ENCODE peak calls at places on chromosomes 13 and 19, in seven cellular contexts. J is esophagus squamous epithelium; E is naive thymus-derived CD4-positive, alpha-beta T cell; B is dorsolateral prefrontal cortex; H is keratinocyte; R is tibial nerve; M is lung. F is an unnamed sample.

GRCh38 chr13:57636811-57637210 is 5.3 kb downstream of the PCDH17 start:
- DNase-seq in B (no peak), H (no peak), E (no peak), R (no peak), M (no peak), J (no peak), F (no peak)

GRCh38 chr19:33811736-33812387 is 15.2 kb downstream of the KCTD15 start:
- DNase-seq in J (no peak), R (no peak), M (no peak), H (no peak), B (no peak), E (no peak), F (no peak)

GRCh38 chr19:43441736-43442135 is 23.7 kb downstream of the LYPD3 start:
- DNase-seq in B (no peak), J (no peak), R (no peak), E (no peak), H (no peak), M (no peak), F (no peak)

GRCh38 chr13:96075953-96076543 is 13.9 kb upstream of the HS6ST3 start:
- DNase-seq in E (no peak), R (no peak), J (no peak), B (no peak), H (no peak), M (no peak), F (no peak)

GRCh38 chr19:7294571-7295212 is 478 bp upstream of the INSR start:
- DNase-seq in H (no peak), J (no peak), E (no peak), M (peak; percentile 72), R (peak; percentile 54), B (peak; percentile 69), F (no peak)

GRCh38 chr13:31431722-31432137 is 232.0 kb downstream of the B3GLCT start:
- DNase-seq in M (no peak), E (no peak), R (peak; percentile 36), J (no peak), B (peak; percentile 42), H (no peak), F (no peak)

GRCh38 chr13:43472344-43472743 is 314.4 kb downstream of the ENOX1 start:
- DNase-seq in R (no peak), M (no peak), J (no peak), E (no peak), B (no peak), H (no peak), F (no peak)

GRCh38 chr19:45346449-45346848 is 5.9 kb downstream of the KLC3 start:
- DNase-seq in H (no peak), R (no peak), J (no peak), M (no peak), E (no peak), B (no peak), F (no peak)

GRCh38 chr19:1848399-1849131 is at the start of gene REXO1:
- DNase-seq in J (peak; percentile 83), H (no peak), B (peak; percentile 95), M (peak; percentile 96), E (peak; percentile 99), R (peak; percentile 91), F (peak; percentile 58)

GRCh38 chr13:30334663-30335386 is 27.5 kb upstream of the KATNAL1 start:
- DNase-seq in H (no peak), J (no peak), M (no peak), E (peak; percentile 24), R (no peak), B (no peak), F (no peak)

GRCh38 chr19:14149509-14149994 is 13.2 kb upstream of the ASF1B start:
- DNase-seq in M (peak; percentile 51), J (no peak), R (peak; percentile 31), E (peak; percentile 74), B (peak; percentile 72), H (no peak), F (no peak)

GRCh38 chr13:109989155-109989554 is 202.8 kb upstream of the IRS2 start:
- DNase-seq in M (no peak), E (no peak), J (no peak), B (no peak), R (no peak), H (no peak), F (no peak)

GRCh38 chr19:10286803-10287737 is at the start of gene ICAM4:
- DNase-seq in R (no peak), H (no peak), J (no peak), E (no peak), B (no peak), M (peak; percentile 79), F (no peak)
- H3K27ac ChIP-seq in R (no peak within 1 kb of the TSS), H (no peak within 1 kb of the TSS), J (no peak within 1 kb of the TSS), E (no peak within 1 kb of the TSS), B (no peak within 1 kb of the TSS), M (no peak within 1 kb of the TSS), F (peak within 1 kb of the TSS; percentile 57)

GRCh38 chr19:40444181-40445005 is at the start of gene SERTAD3:
- DNase-seq in J (peak; percentile 89), B (peak; percentile 95), M (peak; percentile 96), H (peak; percentile 64), R (peak; percentile 98), E (peak; percentile 98), F (no peak)

GRCh38 chr19:40442328-40443130 is 1.6 kb downstream of the SERTAD3 start:
- DNase-seq in R (no peak), E (no peak), M (no peak), J (no peak), H (no peak), B (no peak), F (no peak)

GRCh38 chr19:40443930-40444180 is 280 bp downstream of the SERTAD3 start:
- DNase-seq in B (no peak), R (no peak), E (no peak), J (no peak), H (no peak), M (no peak), F (no peak)

GRCh38 chr19:40443131-40443929 is 805 bp downstream of the SERTAD3 start:
- DNase-seq in J (peak; percentile 100), H (peak; percentile 94), B (peak; percentile 99), E (peak; percentile 99), R (peak; percentile 100), M (peak; percentile 100), F (peak; percentile 94)

DNA sequence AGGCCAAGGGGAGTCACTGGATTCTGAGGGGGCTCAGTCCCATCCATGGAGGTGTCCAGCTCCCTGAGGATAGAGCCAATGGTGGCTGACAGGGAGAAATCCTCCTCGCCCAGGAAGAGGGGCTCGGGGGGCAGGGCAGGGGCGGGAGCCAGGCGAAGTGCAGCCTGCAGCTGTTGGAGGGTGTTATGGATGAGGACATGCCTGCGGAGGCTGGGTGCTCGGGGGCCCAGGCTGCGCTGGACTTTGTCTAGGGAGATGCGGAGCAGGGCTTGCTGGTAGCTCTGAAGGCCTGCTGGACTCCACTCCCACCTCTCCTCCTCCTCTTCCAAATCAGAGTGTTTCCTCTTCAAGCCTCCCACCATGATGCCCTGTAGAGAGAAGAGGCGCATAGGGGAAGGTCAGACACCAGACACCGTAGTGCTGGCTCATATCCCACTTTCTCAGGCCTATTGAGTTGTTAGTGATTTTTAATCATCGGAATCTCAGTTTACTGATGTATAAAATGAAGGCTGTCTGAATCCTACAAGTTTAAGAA is 2.3 kb downstream of the SERTAD3 start:
- DNase-seq in R (no peak), J (no peak), E (no peak), B (no peak), M (no peak), H (no peak), F (no peak)
- H3K27ac ChIP-seq in R (peak overlapping the region; percentile 99), J (peak overlapping the region; percentile 91), E (peak overlapping the region; percentile 89), B (no peak overlapping the region), M (no peak overlapping the region), H (no peak overlapping the region), F (no peak overlapping the region)

GRCh38 chr13:46799139-46799538 is 2.2 kb upstream of the ESD start:
- DNase-seq in H (no peak), M (no peak), J (no peak), B (no peak), R (no peak), E (no peak), F (no peak)

GRCh38 chr13:46797468-46798237 is 692 bp upstream of the ESD start:
- DNase-seq in R (no peak), M (no peak), E (peak; percentile 4), J (no peak), B (no peak), H (no peak), F (no peak)

GRCh38 chr13:46795321-46795720 is 1.6 kb downstream of the ESD start:
- DNase-seq in M (no peak), H (no peak), E (no peak), B (no peak), J (no peak), R (no peak), F (no peak)

GRCh38 chr13:46796515-46797467 is at the start of gene ESD:
- DNase-seq in R (peak; percentile 94), H (no peak), M (peak; percentile 95), J (peak; percentile 64), E (peak; percentile 85), B (peak; percentile 86), F (no peak)

DNA sequence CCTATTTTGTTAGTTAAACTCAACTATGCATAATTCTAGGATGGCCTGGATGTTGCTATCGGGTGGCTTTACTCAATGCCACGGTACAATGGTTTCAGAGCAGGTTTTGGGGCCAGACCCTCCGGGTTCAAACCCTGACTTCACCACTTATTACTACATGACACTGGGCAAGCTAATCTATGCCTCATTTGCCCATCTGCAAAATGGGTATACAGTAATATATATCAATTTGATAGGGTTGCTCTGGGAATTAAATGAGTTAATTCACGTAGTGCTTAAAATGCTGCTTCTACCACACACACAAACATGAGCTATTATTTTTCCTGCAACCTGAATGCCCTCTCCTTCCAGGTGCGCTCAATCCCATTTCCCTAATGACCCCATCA is 839 bp downstream of the ESD start:
- DNase-seq in J (no peak), H (no peak), B (no peak), M (no peak), E (no peak), R (no peak), F (no peak)
- H3K27ac ChIP-seq in J (peak overlapping the region; percentile 82), H (peak overlapping the region; percentile 95), B (peak overlapping the region; percentile 98), M (peak overlapping the region; percentile 90), E (peak overlapping the region; percentile 82), R (peak overlapping the region; percentile 99), F (peak overlapping the region; percentile 56)

GRCh38 chr19:54436031-54436523 is 12.9 kb upstream of the LENG8 start:
- DNase-seq in E (no peak), M (no peak), B (no peak), H (no peak), R (no peak), J (no peak), F (no peak)
- H3K27ac ChIP-seq in E (no peak overlapping the region), M (no peak overlapping the region), B (peak overlapping the region; percentile 90), H (no peak overlapping the region), R (peak overlapping the region; percentile 60), J (no peak overlapping the region), F (no peak overlapping the region)